ENCODE peak calls at places on chromosomes 3 and 15, in four cellular contexts. Q is H9, Z is H1, M is mesendoderm. J is an unnamed sample.

GRCh38 chr15:39549912-39550311 is 31.0 kb upstream of the THBS1 start:
- DNase-seq in Q (no peak), Z (no peak), M (no peak), J (no peak)

GRCh38 chr3:58184309-58184981 is 26.3 kb downstream of the DNASE1L3 start:
- DNase-seq in Q (no peak), Z (no peak), M (no peak), J (no peak)

GRCh38 chr3:126956866-126957650 is 25.9 kb upstream of the PLXNA1 start:
- DNase-seq in Q (peak; percentile 53), Z (no peak), M (peak; percentile 45), J (no peak)

GRCh38 chr3:81723732-81724313 is 37.6 kb downstream of the GBE1 start:
- DNase-seq in Q (no peak), Z (no peak), M (no peak), J (peak; percentile 59)

GRCh38 chr15:80780416-80781221 is 1.4 kb downstream of the CEMIP start:
- DNase-seq in Q (peak; percentile 84), Z (peak; percentile 23), M (peak; percentile 81), J (peak; percentile 62)

GRCh38 chr15:99010743-99011142 is 3.2 kb upstream of the PGPEP1L start:
- DNase-seq in Q (no peak), Z (no peak), M (no peak), J (peak; percentile 35)

GRCh38 chr15:44307712-44308111 is 19.2 kb downstream of the GOLM2 start:
- DNase-seq in Q (no peak), Z (no peak), M (no peak), J (no peak)

GRCh38 chr3:129416408-129416807 is 12.0 kb downstream of the EFCAB12 start:
- DNase-seq in Q (no peak), Z (no peak), M (no peak), J (no peak)

GRCh38 chr3:20322085-20322484 is 136.1 kb upstream of the SGO1 start:
- DNase-seq in Q (no peak), Z (no peak), M (no peak), J (no peak)

GRCh38 chr15:88441076-88441730 is 26.0 kb downstream of the MRPL46 start:
- DNase-seq in Q (no peak), Z (no peak), M (no peak), J (no peak)

GRCh38 chr3:78140274-78140673 is 1100.4 kb downstream of the ROBO2 start:
- DNase-seq in Q (no peak), Z (no peak), M (no peak), J (peak; percentile 27)

GRCh38 chr3:161212892-161213291 is 8.2 kb upstream of the NMD3 start:
- DNase-seq in Q (no peak), Z (no peak), M (no peak), J (no peak)

GRCh38 chr3:27626596-27627118 is 95.5 kb downstream of the EOMES start:
- DNase-seq in Q (no peak), Z (no peak), M (no peak), J (no peak)
- H3K4me1 ChIP-seq in Q (no peaks in the 10 kb centered on the region), Z (no peaks in the 10 kb centered on the region), M (no peaks in the 10 kb centered on the region), J (peaks cover 2% of the 10 kb centered on the region)

GRCh38 chr3:187698499-187699399 is 3.6 kb downstream of the RTP2 start:
- DNase-seq in Q (no peak), Z (no peak), M (no peak), J (no peak)

GRCh38 chr3:187693431-187693830 is 8.9 kb downstream of the RTP2 start:
- DNase-seq in Q (no peak), Z (no peak), M (no peak), J (no peak)

GRCh38 chr3:187694801-187695200 is 7.6 kb downstream of the RTP2 start:
- DNase-seq in Q (no peak), Z (no peak), M (no peak), J (peak; percentile 22)

GRCh38 chr3:187696036-187696435 is 6.3 kb downstream of the RTP2 start:
- DNase-seq in Q (no peak), Z (no peak), M (no peak), J (no peak)

GRCh38 chr3:187695434-187695833 is 6.9 kb downstream of the RTP2 start:
- DNase-seq in Q (no peak), Z (no peak), M (no peak), J (no peak)
- H4K5ac ChIP-seq in Q (no peak overlapping the region), Z (no peak overlapping the region), M (no peak overlapping the region), J (no peak overlapping the region)

DNA sequence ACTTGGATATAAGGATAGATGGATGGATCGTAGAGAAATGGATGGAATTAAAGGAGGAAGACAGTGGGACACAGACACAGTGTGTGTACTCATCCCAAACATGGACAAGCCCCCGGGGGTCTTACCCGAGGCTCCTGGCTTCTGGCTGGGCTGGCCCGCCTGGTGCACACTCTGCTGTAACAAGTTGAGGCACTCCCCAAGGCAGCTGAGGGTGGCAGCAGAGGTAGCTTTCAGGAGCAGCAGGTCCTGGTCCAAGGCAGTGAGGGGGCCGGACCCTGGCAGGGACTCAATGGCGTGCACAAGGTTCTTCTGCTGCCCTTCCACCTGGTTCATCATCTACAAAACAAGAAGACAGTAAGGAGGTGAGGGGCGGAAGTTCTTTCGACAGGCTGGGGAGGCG is 215.1 kb downstream of the STT3B start:
- DNase-seq in Q (no peak), Z (no peak), M (no peak), J (no peak)
- H3K4me1 ChIP-seq in Q (no peaks in the 10 kb centered on the region), Z (peaks cover 2% of the 10 kb centered on the region), M (no peaks in the 10 kb centered on the region), J (no peaks in the 10 kb centered on the region)

GRCh38 chr3:29494305-29495036 is 213.6 kb downstream of the RBMS3 start:
- DNase-seq in Q (no peak), Z (no peak), M (no peak), J (peak; percentile 27)
- H4K5ac ChIP-seq in Q (no peak overlapping the region), Z (no peak overlapping the region), M (no peak overlapping the region), J (no peak overlapping the region)

GRCh38 chr3:12933901-12934300 is 92.5 kb upstream of the RPL32 start:
- DNase-seq in Q (no peak), Z (no peak), M (no peak), J (no peak)

GRCh38 chr3:12932754-12933153 is 91.4 kb upstream of the RPL32 start:
- DNase-seq in Q (no peak), Z (no peak), M (no peak), J (no peak)

GRCh38 chr3:12935861-12936830 is 94.8 kb upstream of the RPL32 start:
- DNase-seq in Q (no peak), Z (no peak), M (no peak), J (no peak)

GRCh38 chr3:12934431-12934830 is 93.1 kb upstream of the RPL32 start:
- DNase-seq in Q (no peak), Z (no peak), M (no peak), J (no peak)

DNA sequence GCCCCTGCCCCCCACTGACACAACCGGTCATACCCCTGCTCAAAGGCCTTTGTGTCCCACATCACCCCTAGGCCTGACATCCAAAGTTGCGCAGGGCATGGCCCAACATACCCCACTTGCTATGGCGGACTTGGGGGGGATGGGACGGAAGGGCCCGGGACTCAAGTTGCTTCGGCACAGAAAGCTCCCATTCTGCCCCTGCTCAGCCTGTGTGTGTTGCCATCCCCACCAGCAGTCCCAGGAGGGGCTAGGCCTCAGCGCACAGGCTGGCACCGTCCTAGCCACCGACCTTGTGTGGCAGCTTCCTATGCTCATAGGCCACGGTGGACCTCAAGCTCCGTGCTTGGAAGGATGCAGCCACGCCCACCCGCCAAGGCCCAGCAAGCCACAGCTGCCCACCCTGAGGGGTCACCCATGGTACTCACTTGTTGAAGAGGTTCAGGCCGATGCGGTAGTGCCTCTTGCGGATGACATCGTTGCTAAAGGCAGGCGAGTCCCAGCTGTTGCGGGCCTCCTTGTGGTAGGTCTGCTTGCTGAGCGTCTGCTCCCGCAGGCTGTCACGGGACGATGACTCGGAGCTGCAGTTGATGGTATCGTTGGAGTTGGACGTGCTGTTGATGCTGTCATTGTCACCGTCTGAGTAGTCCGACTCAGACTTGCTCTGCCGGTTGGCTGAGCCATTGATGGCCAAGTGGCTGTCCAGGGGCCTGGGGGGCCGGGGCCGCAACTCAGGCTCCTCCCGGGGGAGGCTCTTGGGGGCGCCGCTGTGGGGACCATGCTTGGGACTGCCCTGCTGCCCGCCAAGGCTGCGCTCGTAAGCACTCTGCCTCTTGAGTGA is 93.9 kb upstream of the RPL32 start:
- DNase-seq in Q (no peak), Z (no peak), M (peak; percentile 46), J (no peak)
- H3K4me1 ChIP-seq in Q (no peaks in the 10 kb centered on the region), Z (no peaks in the 10 kb centered on the region), M (no peaks in the 10 kb centered on the region), J (peaks cover 9% of the 10 kb centered on the region)

GRCh38 chr3:28917895-28918294 is 363.0 kb upstream of the RBMS3 start:
- DNase-seq in Q (no peak), Z (no peak), M (no peak), J (peak; percentile 24)
- H4K5ac ChIP-seq in Q (no peak overlapping the region), Z (no peak overlapping the region), M (no peak overlapping the region), J (no peak overlapping the region)

J was measured in IMR-90.